ENCODE peak calls at places on chromosomes 3 and 15, in ten cellular contexts. One of them, this sample, is unnamed.

GRCh38 chr3:196149922-196150321 is 61.3 kb downstream of the ZDHHC19 start:
- DNase-seq in occipital lobe: no peak
- DNase-seq in skeletal muscle cell: no peak
- DNase-seq in HT1080: no peak
- DNase-seq in HS-27A: no peak
- DNase-seq in NCI-H2081: no peak
- DNase-seq in WERI-Rb-1: no peak
- DNase-seq in stimulated activated CD4-positive, alpha-beta T cell treated with anti-CD3 and anti-CD28 coated beads, TNF-alpha, amount 100 ng/mL, for 48 hours: no peak
- DNase-seq in neural progenitor cell: no peak
- DNase-seq in psoas muscle: no peak
- DNase-seq in this sample: no peak

GRCh38 chr3:155631323-155632019 is 113.4 kb downstream of the PLCH1 start:
- DNase-seq in neural progenitor cell: no peak
- DNase-seq in occipital lobe: no peak
- DNase-seq in HT1080: no peak
- DNase-seq in stimulated activated CD4-positive, alpha-beta T cell treated with anti-CD3 and anti-CD28 coated beads, TNF-alpha, amount 100 ng/mL, for 48 hours: no peak
- DNase-seq in psoas muscle: no peak
- DNase-seq in skeletal muscle cell: no peak
- DNase-seq in NCI-H2081: no peak
- DNase-seq in WERI-Rb-1: no peak
- DNase-seq in HS-27A: no peak
- DNase-seq in this sample: no peak

GRCh38 chr3:31705726-31706125 is 173.0 kb downstream of the STT3B start:
- DNase-seq in neural progenitor cell: no peak
- DNase-seq in HS-27A: no peak
- DNase-seq in WERI-Rb-1: no peak
- DNase-seq in NCI-H2081: no peak
- DNase-seq in skeletal muscle cell: no peak
- DNase-seq in occipital lobe: no peak
- DNase-seq in HT1080: no peak
- DNase-seq in psoas muscle: no peak
- DNase-seq in stimulated activated CD4-positive, alpha-beta T cell treated with anti-CD3 and anti-CD28 coated beads, TNF-alpha, amount 100 ng/mL, for 48 hours: no peak
- DNase-seq in this sample: no peak

GRCh38 chr3:115399751-115400150 is 223.6 kb upstream of the GAP43 start:
- DNase-seq in NCI-H2081: no peak
- DNase-seq in HS-27A: no peak
- DNase-seq in skeletal muscle cell: no peak
- DNase-seq in neural progenitor cell: no peak
- DNase-seq in psoas muscle: no peak
- DNase-seq in stimulated activated CD4-positive, alpha-beta T cell treated with anti-CD3 and anti-CD28 coated beads, TNF-alpha, amount 100 ng/mL, for 48 hours: no peak
- DNase-seq in WERI-Rb-1: peak
- DNase-seq in occipital lobe: no peak
- DNase-seq in HT1080: no peak
- DNase-seq in this sample: no peak

GRCh38 chr3:96319176-96319575 is 495.2 kb upstream of the EPHA6 start:
- DNase-seq in stimulated activated CD4-positive, alpha-beta T cell treated with anti-CD3 and anti-CD28 coated beads, TNF-alpha, amount 100 ng/mL, for 48 hours: no peak
- DNase-seq in psoas muscle: no peak
- DNase-seq in HT1080: no peak
- DNase-seq in WERI-Rb-1: no peak
- DNase-seq in skeletal muscle cell: no peak
- DNase-seq in HS-27A: no peak
- DNase-seq in neural progenitor cell: no peak
- DNase-seq in occipital lobe: no peak
- DNase-seq in NCI-H2081: no peak
- DNase-seq in this sample: no peak

GRCh38 chr3:42369304-42369703 is 41.1 kb downstream of the LYZL4 start:
- DNase-seq in skeletal muscle cell: no peak
- DNase-seq in HT1080: no peak
- DNase-seq in stimulated activated CD4-positive, alpha-beta T cell treated with anti-CD3 and anti-CD28 coated beads, TNF-alpha, amount 100 ng/mL, for 48 hours: no peak
- DNase-seq in occipital lobe: peak
- DNase-seq in NCI-H2081: peak
- DNase-seq in neural progenitor cell: peak
- DNase-seq in WERI-Rb-1: no peak
- DNase-seq in HS-27A: no peak
- DNase-seq in psoas muscle: no peak
- DNase-seq in this sample: no peak

GRCh38 chr15:63371297-63371918 is 10.2 kb downstream of the CA12 start:
- DNase-seq in HT1080: no peak
- DNase-seq in HS-27A: no peak
- DNase-seq in skeletal muscle cell: peak
- DNase-seq in NCI-H2081: no peak
- DNase-seq in psoas muscle: peak
- DNase-seq in stimulated activated CD4-positive, alpha-beta T cell treated with anti-CD3 and anti-CD28 coated beads, TNF-alpha, amount 100 ng/mL, for 48 hours: no peak
- DNase-seq in occipital lobe: no peak
- DNase-seq in WERI-Rb-1: no peak
- DNase-seq in neural progenitor cell: no peak
- DNase-seq in this sample: no peak

GRCh38 chr15:101604124-101604874 is 47.9 kb downstream of the TM2D3 start:
- DNase-seq in occipital lobe: no peak
- DNase-seq in HS-27A: no peak
- DNase-seq in NCI-H2081: no peak
- DNase-seq in stimulated activated CD4-positive, alpha-beta T cell treated with anti-CD3 and anti-CD28 coated beads, TNF-alpha, amount 100 ng/mL, for 48 hours: no peak
- DNase-seq in skeletal muscle cell: no peak
- DNase-seq in neural progenitor cell: no peak
- DNase-seq in HT1080: no peak
- DNase-seq in WERI-Rb-1: no peak
- DNase-seq in psoas muscle: no peak
- DNase-seq in this sample: no peak

GRCh38 chr15:71386448-71387236 is 271.4 kb downstream of the THSD4 start:
- DNase-seq in HS-27A: no peak
- DNase-seq in psoas muscle: no peak
- DNase-seq in NCI-H2081: peak
- DNase-seq in neural progenitor cell: peak
- DNase-seq in HT1080: no peak
- DNase-seq in skeletal muscle cell: no peak
- DNase-seq in occipital lobe: no peak
- DNase-seq in WERI-Rb-1: no peak
- DNase-seq in stimulated activated CD4-positive, alpha-beta T cell treated with anti-CD3 and anti-CD28 coated beads, TNF-alpha, amount 100 ng/mL, for 48 hours: no peak
- DNase-seq in this sample: peak

GRCh38 chr3:157429703-157430102 is 6.9 kb upstream of the PTX3 start:
- DNase-seq in skeletal muscle cell: no peak
- DNase-seq in neural progenitor cell: no peak
- DNase-seq in stimulated activated CD4-positive, alpha-beta T cell treated with anti-CD3 and anti-CD28 coated beads, TNF-alpha, amount 100 ng/mL, for 48 hours: no peak
- DNase-seq in occipital lobe: no peak
- DNase-seq in psoas muscle: no peak
- DNase-seq in WERI-Rb-1: no peak
- DNase-seq in HT1080: peak
- DNase-seq in NCI-H2081: no peak
- DNase-seq in HS-27A: no peak
- DNase-seq in this sample: no peak

GRCh38 chr3:197994736-197995135 is 34.7 kb downstream of the LMLN start:
- DNase-seq in neural progenitor cell: no peak
- DNase-seq in psoas muscle: no peak
- DNase-seq in stimulated activated CD4-positive, alpha-beta T cell treated with anti-CD3 and anti-CD28 coated beads, TNF-alpha, amount 100 ng/mL, for 48 hours: no peak
- DNase-seq in WERI-Rb-1: no peak
- DNase-seq in NCI-H2081: no peak
- DNase-seq in skeletal muscle cell: no peak
- DNase-seq in HT1080: no peak
- DNase-seq in HS-27A: no peak
- DNase-seq in occipital lobe: no peak
- DNase-seq in this sample: no peak

GRCh38 chr3:127849368-127849767 is 27.1 kb upstream of the MGLL start:
- DNase-seq in HT1080: no peak
- DNase-seq in skeletal muscle cell: no peak
- DNase-seq in HS-27A: no peak
- DNase-seq in occipital lobe: no peak
- DNase-seq in WERI-Rb-1: peak
- DNase-seq in psoas muscle: no peak
- DNase-seq in neural progenitor cell: no peak
- DNase-seq in stimulated activated CD4-positive, alpha-beta T cell treated with anti-CD3 and anti-CD28 coated beads, TNF-alpha, amount 100 ng/mL, for 48 hours: no peak
- DNase-seq in NCI-H2081: no peak
- DNase-seq in this sample: no peak

GRCh38 chr3:10753964-10754363 is 62.1 kb upstream of the SLC6A11 start:
- DNase-seq in NCI-H2081: no peak
- DNase-seq in neural progenitor cell: peak
- DNase-seq in skeletal muscle cell: no peak
- DNase-seq in WERI-Rb-1: no peak
- DNase-seq in occipital lobe: no peak
- DNase-seq in stimulated activated CD4-positive, alpha-beta T cell treated with anti-CD3 and anti-CD28 coated beads, TNF-alpha, amount 100 ng/mL, for 48 hours: peak
- DNase-seq in psoas muscle: peak
- DNase-seq in HT1080: peak
- DNase-seq in HS-27A: peak
- DNase-seq in this sample: no peak

GRCh38 chr3:52056521-52056967 is at the start of gene DUSP7:
- DNase-seq in neural progenitor cell: peak
- DNase-seq in psoas muscle: peak
- DNase-seq in skeletal muscle cell: no peak
- DNase-seq in WERI-Rb-1: peak
- DNase-seq in HT1080: peak
- DNase-seq in NCI-H2081: peak
- DNase-seq in HS-27A: no peak
- DNase-seq in occipital lobe: no peak
- DNase-seq in stimulated activated CD4-positive, alpha-beta T cell treated with anti-CD3 and anti-CD28 coated beads, TNF-alpha, amount 100 ng/mL, for 48 hours: peak
- DNase-seq in this sample: peak

GRCh38 chr15:85533949-85534543 is 153.6 kb downstream of the AKAP13 start:
- DNase-seq in neural progenitor cell: no peak
- DNase-seq in psoas muscle: no peak
- DNase-seq in NCI-H2081: no peak
- DNase-seq in HT1080: no peak
- DNase-seq in occipital lobe: no peak
- DNase-seq in WERI-Rb-1: no peak
- DNase-seq in stimulated activated CD4-positive, alpha-beta T cell treated with anti-CD3 and anti-CD28 coated beads, TNF-alpha, amount 100 ng/mL, for 48 hours: no peak
- DNase-seq in HS-27A: no peak
- DNase-seq in skeletal muscle cell: no peak
- DNase-seq in this sample: no peak

GRCh38 chr15:81073796-81074195 is 60.3 kb upstream of the CFAP161 start:
- DNase-seq in psoas muscle: no peak
- DNase-seq in skeletal muscle cell: no peak
- DNase-seq in neural progenitor cell: no peak
- DNase-seq in HT1080: no peak
- DNase-seq in HS-27A: no peak
- DNase-seq in NCI-H2081: no peak
- DNase-seq in occipital lobe: no peak
- DNase-seq in stimulated activated CD4-positive, alpha-beta T cell treated with anti-CD3 and anti-CD28 coated beads, TNF-alpha, amount 100 ng/mL, for 48 hours: no peak
- DNase-seq in WERI-Rb-1: no peak
- DNase-seq in this sample: no peak

This sample was measured in SK-N-SH.